ENCODE peak calls at places on chromosomes 5 and 9, in eight cellular contexts. W, A, J, G, L, M, C and E are unnamed samples.

GRCh38 chr9:121398374-121398773 is 28.3 kb upstream of the STOM start:
- DNase-seq in W (no peak), A (no peak), J (peak), G (no peak), L (no peak), M (no peak), C (no peak), E (no peak)

GRCh38 chr5:177132504-177133118 is 962 bp upstream of the NSD1 start:
- DNase-seq in W (peak), A (no peak), J (no peak), G (peak), L (no peak), M (peak), C (no peak), E (no peak)

GRCh38 chr5:41708604-41708940 is 161.7 kb downstream of the OXCT1 start:
- DNase-seq in W (no peak), A (no peak), J (no peak), G (no peak), L (no peak), M (no peak), C (no peak), E (peak)

GRCh38 chr5:108143581-108143980 is 238.3 kb downstream of the FBXL17 start:
- DNase-seq in W (no peak), A (no peak), J (no peak), G (no peak), L (no peak), M (no peak), C (no peak), E (no peak)

GRCh38 chr5:40681351-40682311 is 1.9 kb downstream of the PTGER4 start:
- DNase-seq in W (peak), A (peak), J (no peak), G (peak), L (no peak), M (peak), C (no peak), E (peak)

GRCh38 chr5:138468133-138468965 is 3.1 kb downstream of the EGR1 start:
- DNase-seq in W (no peak), A (no peak), J (no peak), G (no peak), L (no peak), M (no peak), C (peak), E (no peak)

GRCh38 chr5:31218978-31219377 is 25.5 kb downstream of the CDH6 start:
- DNase-seq in W (peak), A (no peak), J (no peak), G (no peak), L (no peak), M (no peak), C (no peak), E (peak)

GRCh38 chr5:32831630-32832029 is 120.5 kb downstream of the NPR3 start:
- DNase-seq in W (no peak), A (no peak), J (no peak), G (no peak), L (no peak), M (no peak), C (no peak), E (no peak)

GRCh38 chr9:115437418-115437817 is 319.5 kb upstream of the TNC start:
- DNase-seq in W (no peak), A (no peak), J (no peak), G (no peak), L (no peak), M (no peak), C (no peak), E (no peak)

GRCh38 chr9:20603524-20604268 is 18.6 kb downstream of the MLLT3 start:
- DNase-seq in W (no peak), A (no peak), J (no peak), G (no peak), L (no peak), M (no peak), C (no peak), E (no peak)

GRCh38 chr5:30605693-30606268 is 587.7 kb upstream of the CDH6 start:
- DNase-seq in W (no peak), A (no peak), J (no peak), G (no peak), L (no peak), M (no peak), C (no peak), E (no peak)

GRCh38 chr9:70589571-70590263 is 175.3 kb upstream of the KLF9 start:
- DNase-seq in W (no peak), A (peak), J (peak), G (peak), L (no peak), M (no peak), C (no peak), E (no peak)

GRCh38 chr9:70609542-70610286 is 195.3 kb upstream of the KLF9 start:
- DNase-seq in W (no peak), A (peak), J (peak), G (peak), L (peak), M (no peak), C (no peak), E (peak)

GRCh38 chr9:129884220-129885017 is 49.2 kb downstream of the USP20 start:
- DNase-seq in W (peak), A (peak), J (peak), G (peak), L (peak), M (peak), C (peak), E (peak)

GRCh38 chr5:60633336-60633735 is 66.6 kb downstream of the DEPDC1B start:
- DNase-seq in W (no peak), A (no peak), J (no peak), G (no peak), L (no peak), M (no peak), C (no peak), E (no peak)

GRCh38 chr5:172945151-172945550 is 14.1 kb upstream of the RPL26L1 start:
- DNase-seq in W (no peak), A (no peak), J (no peak), G (no peak), L (no peak), M (peak), C (no peak), E (no peak)

GRCh38 chr9:110526426-110526825 is 53.1 kb downstream of the SVEP1 start:
- DNase-seq in W (no peak), A (no peak), J (no peak), G (no peak), L (no peak), M (no peak), C (no peak), E (no peak)

GRCh38 chr5:154214236-154215106 is 23.9 kb downstream of the GALNT10 start:
- DNase-seq in W (no peak), A (no peak), J (no peak), G (no peak), L (no peak), M (no peak), C (no peak), E (no peak)

GRCh38 chr9:130467371-130467770 is 22.6 kb downstream of the ASS1 start:
- DNase-seq in W (no peak), A (no peak), J (no peak), G (no peak), L (no peak), M (no peak), C (no peak), E (no peak)

GRCh38 chr5:137415231-137415681 is 83.9 kb downstream of the SPOCK1 start:
- DNase-seq in W (no peak), A (no peak), J (no peak), G (no peak), L (no peak), M (no peak), C (no peak), E (no peak)

GRCh38 chr5:154756203-154756870 is 1.2 kb downstream of the LARP1 start:
- DNase-seq in W (peak), A (peak), J (peak), G (peak), L (peak), M (peak), C (no peak), E (peak)

GRCh38 chr9:122393284-122393983 is 22.6 kb downstream of the PTGS1 start:
- DNase-seq in W (no peak), A (no peak), J (no peak), G (no peak), L (no peak), M (no peak), C (no peak), E (no peak)

GRCh38 chr5:103808464-103809106 is 246.0 kb upstream of the NUDT12 start:
- DNase-seq in W (no peak), A (no peak), J (no peak), G (no peak), L (no peak), M (no peak), C (peak), E (peak)

GRCh38 chr9:108543251-108543768 is 312.5 kb downstream of the ACTL7B start:
- DNase-seq in W (no peak), A (no peak), J (no peak), G (no peak), L (no peak), M (no peak), C (no peak), E (no peak)

GRCh38 chr5:75300084-75300483 is 36.9 kb upstream of the HMGCR start:
- DNase-seq in W (no peak), A (no peak), J (no peak), G (no peak), L (no peak), M (no peak), C (no peak), E (no peak)

GRCh38 chr5:177212242-177212641 is 78.7 kb downstream of the NSD1 start:
- DNase-seq in W (no peak), A (no peak), J (no peak), G (no peak), L (no peak), M (no peak), C (no peak), E (no peak)

GRCh38 chr5:73007051-73007450 is 51.2 kb downstream of the FCHO2 start:
- DNase-seq in W (no peak), A (no peak), J (no peak), G (no peak), L (no peak), M (no peak), C (no peak), E (no peak)

GRCh38 chr5:117486291-117486690 is 911.7 kb upstream of the SEMA6A start:
- DNase-seq in W (no peak), A (no peak), J (no peak), G (no peak), L (no peak), M (no peak), C (no peak), E (no peak)

GRCh38 chr9:32928145-32928763 is 73.2 kb downstream of the APTX start:
- DNase-seq in W (no peak), A (no peak), J (peak), G (peak), L (no peak), M (no peak), C (no peak), E (peak)

GRCh38 chr9:105968811-105969466 is 274.6 kb downstream of the TMEM38B start:
- DNase-seq in W (no peak), A (no peak), J (no peak), G (no peak), L (no peak), M (no peak), C (no peak), E (no peak)

GRCh38 chr5:112533315-112533867 is 114.3 kb upstream of the EPB41L4A start:
- DNase-seq in W (peak), A (no peak), J (no peak), G (no peak), L (no peak), M (no peak), C (peak), E (no peak)

GRCh38 chr9:91376239-91376638 is 14.5 kb upstream of the AUH start:
- DNase-seq in W (no peak), A (no peak), J (no peak), G (no peak), L (no peak), M (no peak), C (no peak), E (no peak)

GRCh38 chr9:76394896-76395244 is 644 bp upstream of the RFK start:
- DNase-seq in W (peak), A (no peak), J (peak), G (peak), L (peak), M (no peak), C (peak), E (peak)

GRCh38 chr5:84614907-84615306 is 230.2 kb upstream of the EDIL3 start:
- DNase-seq in W (no peak), A (no peak), J (no peak), G (no peak), L (no peak), M (no peak), C (no peak), E (no peak)

GRCh38 chr9:129756191-129756590 is 3.3 kb upstream of the PTGES start:
- DNase-seq in W (no peak), A (no peak), J (no peak), G (no peak), L (no peak), M (no peak), C (no peak), E (no peak)

GRCh38 chr9:14296462-14296861 is 17.5 kb downstream of the NFIB start:
- DNase-seq in W (peak), A (no peak), J (no peak), G (peak), L (no peak), M (no peak), C (no peak), E (no peak)

GRCh38 chr9:14292181-14292773 is 21.7 kb downstream of the NFIB start:
- DNase-seq in W (no peak), A (no peak), J (no peak), G (no peak), L (no peak), M (no peak), C (no peak), E (no peak)

GRCh38 chr9:14298607-14299022 is 15.3 kb downstream of the NFIB start:
- DNase-seq in W (no peak), A (no peak), J (no peak), G (no peak), L (no peak), M (no peak), C (no peak), E (no peak)

GRCh38 chr9:14293801-14294200 is 20.1 kb downstream of the NFIB start:
- DNase-seq in W (no peak), A (no peak), J (no peak), G (no peak), L (no peak), M (no peak), C (no peak), E (no peak)

DNA sequence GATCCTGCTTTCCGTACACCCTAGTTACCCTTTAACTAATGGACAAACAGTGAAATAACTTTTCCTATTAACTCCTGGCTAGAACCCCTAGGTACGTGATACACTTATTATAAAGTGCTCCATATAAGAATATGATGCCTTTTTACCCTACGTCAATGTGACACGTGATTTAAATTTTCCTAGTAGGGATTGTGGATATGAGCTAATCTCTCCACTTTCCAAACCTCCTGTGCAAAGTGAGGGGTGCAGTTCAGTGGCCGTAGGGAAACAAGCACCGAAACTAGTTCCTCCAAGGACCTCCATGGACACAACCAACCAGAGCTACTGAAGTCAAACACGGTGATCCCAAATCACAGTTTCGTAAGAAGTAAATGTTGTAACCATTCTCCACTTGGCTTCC is 19.3 kb downstream of the NFIB start:
- DNase-seq in W (no peak), A (no peak), J (no peak), G (no peak), L (no peak), M (no peak), C (no peak), E (no peak)
- TF ChIP-seq POLR2A in W (no peak), A (no peak), J (no peak), G (no peak), L (no peak), M (no peak), C (no peak), E (no peak)

DNA sequence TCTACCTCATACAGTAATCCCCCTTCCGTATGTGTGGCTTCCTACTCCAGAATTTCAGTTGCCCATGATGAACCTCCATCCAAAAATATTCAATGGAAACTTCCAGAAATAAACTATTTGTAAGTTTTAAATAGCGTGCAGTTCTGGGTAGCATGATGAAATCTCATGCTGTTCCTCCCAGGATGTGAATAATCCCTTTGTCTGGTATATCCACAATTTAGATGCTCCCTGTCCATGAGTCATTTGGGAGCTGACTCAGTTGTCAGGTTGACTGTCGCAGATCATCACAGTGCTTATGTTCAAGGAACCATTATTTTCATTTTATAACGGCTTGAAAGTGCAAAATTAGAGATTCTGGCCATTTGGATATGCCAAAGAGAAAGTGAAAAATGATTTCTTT is 290.1 kb upstream of the CDH9 start:
- DNase-seq in W (no peak), A (no peak), J (no peak), G (no peak), L (no peak), M (no peak), C (no peak), E (no peak)
- TF ChIP-seq POLR2A in W (no peak), A (no peak), J (no peak), G (no peak), L (no peak), M (no peak), C (no peak), E (no peak)

GRCh38 chr5:88883059-88883565 is at the start of gene MEF2C:
- DNase-seq in W (peak), A (peak), J (peak), G (peak), L (peak), M (peak), C (peak), E (peak)
- TF ChIP-seq POLR2A in W (peak), A (peak), J (no peak), G (peak), L (peak), M (peak), C (peak), E (peak)

GRCh38 chr5:1312993-1313833 is 18.3 kb upstream of the TERT start:
- DNase-seq in W (peak), A (peak), J (no peak), G (no peak), L (no peak), M (peak), C (no peak), E (peak)
- TF ChIP-seq POLR2A in W (no peak), A (no peak), J (no peak), G (no peak), L (no peak), M (no peak), C (no peak), E (no peak)

GRCh38 chr9:114155967-114156294 is 594 bp downstream of the COL27A1 start:
- DNase-seq in W (no peak), A (no peak), J (no peak), G (no peak), L (no peak), M (no peak), C (no peak), E (no peak)

GRCh38 chr9:114156658-114157421 is 1.5 kb downstream of the COL27A1 start:
- DNase-seq in W (peak), A (peak), J (peak), G (peak), L (peak), M (no peak), C (no peak), E (peak)

GRCh38 chr9:114154597-114155102 is 687 bp upstream of the COL27A1 start:
- DNase-seq in W (no peak), A (no peak), J (no peak), G (no peak), L (no peak), M (no peak), C (no peak), E (no peak)

GRCh38 chr9:114156311-114156657 is 947 bp downstream of the COL27A1 start:
- DNase-seq in W (no peak), A (no peak), J (no peak), G (no peak), L (no peak), M (no peak), C (no peak), E (no peak)

DNA sequence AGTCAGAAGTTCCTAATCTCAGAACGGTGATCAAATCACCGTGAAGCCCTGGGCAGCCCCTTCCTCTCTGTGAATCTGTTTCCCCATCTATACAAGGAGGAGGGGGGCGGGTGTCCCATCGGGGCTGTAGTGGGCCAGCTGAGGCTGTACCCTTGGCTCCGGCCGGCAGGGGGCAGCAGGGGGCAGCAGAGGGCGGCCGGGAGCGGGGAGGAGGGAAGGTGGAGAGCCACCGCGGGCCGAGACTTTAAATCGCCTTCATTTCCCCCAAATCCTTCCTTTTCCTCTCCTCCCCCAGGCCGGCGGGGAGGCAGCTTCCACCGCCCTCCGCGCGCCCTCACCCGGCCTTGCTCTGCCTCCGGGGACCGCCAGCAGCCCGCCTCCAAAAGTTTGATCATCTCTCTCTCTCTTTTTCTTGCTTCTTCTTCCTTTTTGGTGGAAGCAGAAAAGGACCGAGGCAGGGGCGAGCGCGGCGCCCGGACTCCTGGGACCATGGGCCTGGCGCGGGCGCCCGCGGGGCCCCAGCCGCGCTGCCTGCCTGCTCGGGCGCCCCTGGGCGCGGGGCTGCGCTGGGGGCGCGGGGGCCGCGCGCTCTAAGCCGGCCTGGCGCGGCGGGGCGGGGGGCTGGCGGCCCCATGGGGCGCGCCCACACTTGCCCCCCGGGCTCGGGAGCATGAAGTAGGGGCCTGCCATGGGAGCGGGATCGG is at the start of gene COL27A1:
- DNase-seq in W (peak), A (peak), J (peak), G (peak), L (peak), M (peak), C (peak), E (peak)
- TF ChIP-seq POLR2A in W (no peak), A (no peak), J (no peak), G (no peak), L (no peak), M (no peak), C (no peak), E (no peak)

DNA sequence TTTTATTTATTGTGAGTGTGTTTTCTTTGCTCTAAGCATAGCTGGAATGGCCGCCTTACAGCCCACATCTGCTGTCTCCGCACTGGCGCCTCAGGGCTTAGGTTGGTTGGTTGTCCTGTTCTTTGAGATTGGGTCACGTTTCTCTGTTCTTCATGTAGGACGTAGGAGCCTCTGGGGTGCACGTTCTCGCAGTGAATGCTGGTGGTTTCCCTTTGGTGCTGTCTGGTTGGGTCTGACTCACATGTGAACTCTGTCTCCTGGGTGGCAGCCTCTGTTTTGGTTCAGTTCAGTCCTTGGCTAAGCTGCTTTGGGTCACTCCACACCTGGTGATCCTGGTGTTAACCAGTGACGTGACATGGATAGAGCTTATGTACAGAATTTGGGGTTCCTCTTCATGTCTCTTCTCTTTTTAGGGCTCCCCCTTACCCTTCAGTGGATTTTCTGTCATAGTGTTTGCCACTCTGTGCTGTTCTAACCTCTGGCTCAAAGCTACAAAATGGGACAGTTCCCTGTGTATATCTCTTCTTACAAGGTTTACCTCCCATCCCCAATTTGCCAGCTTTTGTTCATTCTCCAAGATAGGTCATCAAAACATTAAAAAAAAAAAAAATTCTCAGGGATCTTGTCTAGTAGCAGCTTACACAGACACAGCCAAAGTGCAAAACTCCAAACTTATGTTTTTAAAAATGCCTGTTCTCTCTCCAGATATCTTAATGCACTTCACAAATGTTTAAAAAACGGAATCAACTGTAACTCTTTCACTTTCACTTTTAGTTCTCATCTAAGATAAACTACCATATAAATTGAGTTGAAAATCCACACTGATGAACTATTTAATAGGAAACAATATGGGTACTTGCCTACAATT is 12.8 kb upstream of the LPCAT1 start:
- DNase-seq in W (peak), A (peak), J (no peak), G (no peak), L (no peak), M (peak), C (no peak), E (peak)
- TF ChIP-seq POLR2A in W (no peak), A (no peak), J (no peak), G (no peak), L (no peak), M (no peak), C (no peak), E (peak)